ENCODE peak calls at places on chromosome X, in six cellular contexts. A is AG04450, R is A549, S is heart right ventricle, Q is tibial nerve, Y is cardiac fibroblast. V is an unnamed sample.

GRCh38 chrX:37912286-37912685 is 64.9 kb upstream of the DYNLT3 start:
- DNase-seq in Q (no peak), A (no peak), S (no peak), Y (no peak), R (no peak), V (no peak)

GRCh38 chrX:17081969-17082368 is 135.5 kb downstream of the REPS2 start:
- DNase-seq in Q (no peak), R (no peak), A (no peak), S (no peak), Y (no peak), V (no peak)

GRCh38 chrX:45527834-45528233 is 327.2 kb upstream of the DIPK2B start:
- DNase-seq in Y (peak), R (no peak), A (no peak), S (no peak), Q (no peak), V (no peak)

GRCh38 chrX:49932786-49933185 is 10.4 kb downstream of the CLCN5 start:
- DNase-seq in Y (no peak), R (no peak), Q (no peak), S (no peak), A (no peak), V (no peak)

GRCh38 chrX:6363193-6363592 is 134.5 kb upstream of the NLGN4X start:
- DNase-seq in Q (no peak), R (no peak), A (no peak), Y (no peak), S (no peak), V (no peak)

GRCh38 chrX:39158801-39159657 is 357.8 kb downstream of the MID1IP1 start:
- DNase-seq in S (no peak), Y (peak), A (no peak), R (no peak), Q (no peak), V (no peak)

GRCh38 chrX:153845842-153846241 is 15.5 kb upstream of the PDZD4 start:
- DNase-seq in R (no peak), Y (peak), Q (no peak), A (no peak), S (no peak), V (no peak)

GRCh38 chrX:118560380-118560932 is 64.8 kb downstream of the DOCK11 start:
- DNase-seq in A (no peak), R (no peak), Y (no peak), Q (no peak), S (no peak), V (no peak)

GRCh38 chrX:40933132-40934078 is 151.8 kb upstream of the USP9X start:
- DNase-seq in Q (no peak), R (no peak), A (no peak), Y (peak), S (no peak), V (no peak)

GRCh38 chrX:132622130-132622529 is 133.3 kb upstream of the MBNL3 start:
- DNase-seq in Q (no peak), A (no peak), Y (peak), S (no peak), R (no peak), V (no peak)

GRCh38 chrX:82626978-82627377 is 881.1 kb upstream of the POU3F4 start:
- DNase-seq in Q (no peak), A (no peak), R (no peak), S (no peak), Y (no peak), V (no peak)

GRCh38 chrX:154019633-154020499 is at the start of gene IRAK1:
- DNase-seq in Q (peak), S (peak), R (peak), Y (peak), A (no peak), V (peak)

GRCh38 chrX:20653070-20653469 is 386.4 kb upstream of the RPS6KA3 start:
- DNase-seq in Y (peak), R (no peak), S (no peak), A (no peak), Q (no peak), V (no peak)

GRCh38 chrX:15947648-15948317 is 93.2 kb upstream of the AP1S2 start:
- DNase-seq in Q (no peak), S (no peak), A (peak), R (no peak), Y (peak), V (no peak)

GRCh38 chrX:103608305-103608963 is 671 bp downstream of the TCEAL3 start:
- DNase-seq in Q (no peak), A (no peak), R (no peak), S (peak), Y (no peak), V (no peak)

GRCh38 chrX:100413231-100413630 is 3.2 kb upstream of the PCDH19 start:
- DNase-seq in Q (peak), S (no peak), R (peak), A (no peak), Y (peak), V (no peak)

GRCh38 chrX:130575831-130576404 is 174.1 kb downstream of the RBMX2 start:
- DNase-seq in Q (no peak), S (peak), R (peak), Y (peak), A (peak), V (no peak)

DNA sequence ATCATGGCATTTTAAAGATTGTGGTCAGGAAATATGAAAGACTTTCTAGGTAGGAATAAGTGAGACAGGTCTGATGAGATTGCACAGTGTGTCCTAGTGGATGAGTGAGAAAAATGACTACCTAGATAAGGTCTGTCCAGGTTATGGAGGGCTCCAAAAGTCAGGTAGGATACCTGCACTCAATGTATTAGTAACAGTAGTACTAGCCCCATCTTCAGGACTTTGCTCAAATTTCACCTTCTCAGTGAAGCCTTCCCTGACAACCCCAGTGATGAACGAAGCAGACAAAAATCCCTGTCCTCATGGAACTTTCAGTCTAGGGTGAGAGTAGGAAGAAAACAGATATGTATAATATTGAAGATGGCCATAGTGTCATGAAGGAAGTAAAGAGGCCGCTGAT is 85.7 kb downstream of the ZIC3 start:
- DNase-seq in A (no peak), S (no peak), Y (no peak), R (no peak), Q (no peak), V (no peak)
- TF ChIP-seq CTCF in A (no peak), S (no peak), Y (no peak), R (no peak), Q (no peak), V (no peak)

GRCh38 chrX:110462957-110463356 is 104.3 kb downstream of the RTL9 start:
- DNase-seq in R (no peak), A (no peak), Q (no peak), S (no peak), Y (no peak), V (no peak)
- TF ChIP-seq CTCF in R (peak), A (no peak), Q (no peak), S (no peak), Y (no peak), V (peak)

DNA sequence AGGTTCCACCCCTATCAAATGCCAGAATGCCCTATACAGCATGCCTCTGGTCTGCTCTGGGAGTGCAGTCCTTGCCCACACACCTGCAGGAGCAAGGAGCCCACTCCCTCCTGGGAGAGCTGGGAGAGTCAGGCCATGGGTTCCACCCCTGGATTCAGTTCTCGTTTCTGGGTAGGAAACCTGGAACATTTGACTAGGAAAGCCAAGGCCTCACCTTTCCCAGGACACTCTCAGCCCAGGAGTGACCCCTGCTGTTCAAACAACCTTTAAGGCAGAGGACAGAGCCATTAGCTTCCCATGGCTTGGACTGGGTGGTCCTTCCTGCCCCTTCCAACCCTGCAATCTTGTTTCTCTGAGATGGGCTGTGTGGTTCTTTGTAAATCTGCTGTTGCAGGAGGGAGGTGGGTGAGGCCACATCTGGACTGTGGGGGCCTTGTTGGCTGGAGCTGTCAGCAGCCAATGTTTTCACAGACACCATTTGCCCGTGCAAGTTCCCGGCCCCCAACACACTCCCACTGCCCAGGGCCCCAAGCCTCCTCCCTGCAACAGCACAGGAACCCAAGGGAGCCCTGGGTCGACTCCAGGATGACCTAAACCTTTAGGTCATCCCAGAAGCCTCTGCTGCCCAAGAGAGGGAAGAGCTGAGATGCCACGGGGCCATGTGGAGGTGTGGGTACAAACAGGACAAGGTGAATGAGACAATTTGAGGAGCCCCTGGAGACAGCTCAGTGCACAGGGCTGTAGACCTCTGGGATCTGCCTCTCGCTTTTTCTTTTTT is 104.4 kb downstream of the PJA1 start:
- DNase-seq in S (peak), R (no peak), Q (peak), A (no peak), Y (peak), V (no peak)
- TF ChIP-seq CTCF in S (peak), R (no peak), Q (peak), A (peak), Y (peak), V (no peak)

GRCh38 chrX:13900351-13900750 is 83.5 kb upstream of the GPM6B start:
- DNase-seq in S (no peak), Q (no peak), R (no peak), Y (no peak), A (no peak), V (no peak)

GRCh38 chrX:13898603-13899002 is 81.7 kb upstream of the GPM6B start:
- DNase-seq in S (no peak), Q (no peak), Y (peak), A (no peak), R (no peak), V (no peak)

GRCh38 chrX:13899607-13900006 is 82.7 kb upstream of the GPM6B start:
- DNase-seq in S (no peak), A (peak), Q (no peak), Y (peak), R (no peak), V (no peak)

GRCh38 chrX:13897571-13897970 is 80.7 kb upstream of the GPM6B start:
- DNase-seq in S (no peak), Q (no peak), R (no peak), Y (peak), A (no peak), V (no peak)

DNA sequence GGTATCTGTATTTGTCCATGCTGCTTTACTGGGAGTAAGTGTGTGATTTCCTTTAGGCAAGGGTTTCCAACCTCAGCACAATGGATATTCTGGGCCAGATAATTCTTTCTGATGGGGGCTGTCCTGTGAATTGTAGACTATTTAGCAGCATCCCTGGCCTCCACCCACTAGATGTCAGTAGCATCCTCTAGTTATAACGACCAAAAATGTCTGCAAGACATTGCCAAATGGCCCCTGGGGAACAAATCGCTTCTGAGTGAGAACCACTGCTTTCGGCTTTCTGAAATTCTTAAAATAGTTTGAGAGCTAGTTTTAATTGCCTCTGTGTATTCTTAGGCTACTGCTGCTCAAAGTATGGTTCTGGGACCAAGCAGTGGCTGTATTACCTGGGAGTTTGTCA is 81.2 kb upstream of the GPM6B start:
- DNase-seq in A (no peak), Y (peak), Q (peak), S (no peak), R (no peak), V (no peak)
- TF ChIP-seq CTCF in A (peak), Y (peak), Q (no peak), S (peak), R (no peak), V (peak)

DNA sequence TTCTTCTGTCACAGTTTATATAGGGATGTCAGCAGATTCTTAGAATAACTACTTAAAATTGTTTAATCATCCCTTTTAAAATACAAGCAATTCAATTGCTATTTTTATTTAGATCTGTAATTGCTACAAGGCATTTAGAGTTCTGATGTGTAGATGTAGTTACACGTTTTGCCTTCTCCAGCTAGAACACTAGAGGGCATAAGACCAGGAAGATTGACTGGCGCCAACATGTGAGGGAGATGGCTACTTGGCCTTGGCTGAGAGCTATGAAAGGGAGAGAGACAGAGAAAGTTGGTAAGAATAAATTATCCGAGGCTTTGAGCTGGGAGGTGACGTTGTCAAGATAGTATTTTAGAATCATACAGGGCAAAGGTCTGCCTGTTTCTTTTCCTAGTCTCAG is 563.7 kb upstream of the PRKX start:
- DNase-seq in S (no peak), Q (no peak), Y (no peak), A (no peak), R (no peak), V (no peak)
- TF ChIP-seq CTCF in S (no peak), Q (no peak), Y (no peak), A (no peak), R (no peak), V (no peak)